ENCODE peak calls at places on chromosomes 4 and X, in ten cellular contexts. V is stimulated activated naive CD8-positive, alpha-beta T cell treated with anti-CD3 and anti-CD28 coated beads, Interleukin-15, amount 100 ng/mL, for 72 hours; F is activated CD8-positive, alpha-beta memory T cell treated with anti-CD3 and anti-CD28 coated beads for 48 hours; D is anterior cingulate cortex; X is sigmoid colon; A is HEK293T; W is NCI-H1048; B is stimulated activated CD4-positive, alpha-beta T cell treated with anti-CD3 and anti-CD28 coated beads, Interleukin-2, amount 100 ng/mL, for 24 hours; G is suprapubic skin; S is GM03348. J is an unnamed sample.

GRCh38 chrX:9127991-9128390 is 94.1 kb upstream of the FAM9B start:
- DNase-seq in B (no peak), D (peak), A (no peak), X (no peak), G (no peak), F (no peak), S (no peak), W (no peak), V (no peak), J (no peak)

GRCh38 chr4:7422898-7423180 is 11.9 kb downstream of the PSAPL1 start:
- DNase-seq in G (no peak), V (no peak), W (no peak), X (peak), F (no peak), D (no peak), S (no peak), A (no peak), B (no peak), J (peak)

GRCh38 chr4:4386736-4387392 is at the start of gene NSG1:
- DNase-seq in S (peak), B (peak), D (peak), X (no peak), V (peak), A (peak), F (no peak), W (peak), G (no peak), J (no peak)

GRCh38 chr4:160495356-160495755 is 1392.5 kb downstream of the RAPGEF2 start:
- DNase-seq in A (no peak), G (no peak), X (no peak), D (no peak), V (no peak), W (no peak), B (no peak), S (no peak), F (no peak), J (no peak)

GRCh38 chr4:80538276-80538926 is 202.9 kb downstream of the CFAP299 start:
- DNase-seq in F (no peak), B (no peak), S (peak), W (no peak), X (no peak), V (no peak), D (no peak), G (no peak), A (no peak), J (no peak)

GRCh38 chrX:13652256-13653021 is 502 bp upstream of the TCEANC start:
- DNase-seq in B (no peak), F (no peak), G (no peak), V (no peak), X (no peak), W (no peak), D (no peak), S (peak), A (no peak), J (no peak)

GRCh38 chr4:150216725-150217124 is 138.5 kb downstream of the DCLK2 start:
- DNase-seq in A (no peak), D (peak), G (no peak), F (no peak), B (no peak), X (no peak), S (no peak), V (no peak), W (no peak), J (no peak)

GRCh38 chr4:98516042-98516440 is 142.4 kb downstream of the TSPAN5 start:
- DNase-seq in W (no peak), D (no peak), X (no peak), F (no peak), B (no peak), V (no peak), A (no peak), S (peak), G (no peak), J (no peak)

GRCh38 chrX:2320580-2321327 is 180.0 kb downstream of the DHRSX start:
- DNase-seq in V (no peak), X (no peak), D (no peak), B (no peak), F (no peak), A (no peak), G (no peak), S (no peak), W (no peak), J (peak)

GRCh38 chr4:152259866-152260265 is 276.0 kb downstream of the FBXW7 start:
- DNase-seq in W (no peak), D (no peak), X (no peak), B (no peak), S (peak), A (no peak), V (no peak), G (no peak), F (no peak), J (no peak)

GRCh38 chrX:137430301-137430700 is 135.6 kb upstream of the ZIC3 start:
- DNase-seq in A (no peak), F (no peak), D (no peak), X (no peak), V (no peak), W (no peak), B (no peak), S (no peak), G (no peak), J (no peak)

GRCh38 chrX:141214216-141214615 is 28.1 kb downstream of the SPANXC start:
- DNase-seq in A (no peak), W (no peak), D (no peak), X (no peak), V (no peak), B (no peak), S (no peak), G (no peak), F (no peak), J (no peak)

GRCh38 chr4:4818440-4819212 is 40.8 kb upstream of the MSX1 start:
- DNase-seq in W (no peak), V (no peak), B (no peak), F (no peak), A (no peak), G (no peak), S (no peak), X (no peak), D (no peak), J (no peak)

GRCh38 chr4:41611881-41612871 is 74.2 kb downstream of the LIMCH1 start:
- DNase-seq in A (peak), V (no peak), S (peak), W (peak), D (peak), G (no peak), B (no peak), F (no peak), X (peak), J (peak)

GRCh38 chrX:56733459-56734046 is 4.5 kb downstream of the NBDY start:
- DNase-seq in F (no peak), V (peak), B (peak), X (peak), W (no peak), D (no peak), G (no peak), A (peak), S (peak), J (no peak)

GRCh38 chr4:31788676-31789075 is 1068.5 kb downstream of the PCDH7 start:
- DNase-seq in B (no peak), W (no peak), V (no peak), A (no peak), G (no peak), X (no peak), D (no peak), S (no peak), F (no peak), J (no peak)

GRCh38 chr4:40525811-40526598 is 103.7 kb downstream of the RBM47 start:
- DNase-seq in A (no peak), V (no peak), B (no peak), F (no peak), D (no peak), W (no peak), S (peak), G (no peak), X (no peak), J (no peak)

GRCh38 chr4:4491396-4491893 is 50.4 kb downstream of the STX18 start:
- DNase-seq in V (no peak), B (no peak), S (no peak), G (no peak), D (no peak), F (no peak), A (no peak), W (no peak), X (no peak), J (no peak)

GRCh38 chrX:136694491-136695087 is 46.6 kb downstream of the CD40LG start:
- DNase-seq in V (no peak), W (peak), D (no peak), F (no peak), G (no peak), X (no peak), S (peak), A (peak), B (no peak), J (no peak)

GRCh38 chrX:70009970-70010369 is 39.8 kb downstream of the AWAT2 start:
- DNase-seq in V (no peak), A (no peak), X (no peak), D (no peak), G (no peak), B (no peak), S (no peak), F (no peak), W (no peak), J (no peak)

GRCh38 chr4:55032788-55033187 is 92.6 kb downstream of the KDR start:
- DNase-seq in D (no peak), X (no peak), A (no peak), G (no peak), B (no peak), F (no peak), S (no peak), V (no peak), W (no peak), J (no peak)

GRCh38 chrX:119942831-119943184 is 743 bp downstream of the NKAP start:
- DNase-seq in A (peak), X (no peak), S (peak), D (no peak), V (no peak), G (no peak), F (no peak), W (no peak), B (no peak), J (no peak)

GRCh38 chr4:101790521-101791188 is at the start of gene BANK1:
- DNase-seq in X (no peak), B (peak), W (no peak), A (no peak), S (peak), D (no peak), G (no peak), F (peak), V (peak), J (peak)

GRCh38 chr4:76850010-76850441 is 47.9 kb downstream of the SOWAHB start:
- DNase-seq in B (no peak), X (no peak), D (no peak), G (no peak), W (no peak), A (no peak), F (no peak), V (no peak), S (peak), J (no peak)

GRCh38 chr4:40842318-40842717 is 92.6 kb downstream of the NSUN7 start:
- DNase-seq in W (no peak), V (no peak), A (no peak), G (no peak), S (no peak), D (no peak), B (no peak), F (no peak), X (peak), J (no peak)

GRCh38 chr4:52234539-52235174 is 183.6 kb downstream of the SPATA18 start:
- DNase-seq in W (peak), A (peak), X (no peak), B (no peak), V (no peak), G (no peak), F (no peak), S (peak), D (no peak), J (no peak)

GRCh38 chrX:26783512-26784225 is 567.7 kb downstream of the MAGEB5 start:
- DNase-seq in D (no peak), F (no peak), B (no peak), W (peak), G (no peak), V (no peak), S (peak), X (no peak), A (peak), J (no peak)

GRCh38 chrX:119410027-119410819 is 11.1 kb downstream of the SLC25A43 start:
- DNase-seq in B (no peak), D (peak), V (no peak), X (peak), G (peak), W (no peak), A (no peak), F (no peak), S (peak), J (peak)

GRCh38 chrX:145936769-145937168 is 119.1 kb downstream of the SLITRK2 start:
- DNase-seq in G (no peak), X (no peak), F (no peak), V (no peak), A (no peak), W (no peak), D (no peak), B (no peak), S (no peak), J (no peak)

GRCh38 chrX:45196701-45197100 is 4.0 kb downstream of the DIPK2B start:
- DNase-seq in A (no peak), D (no peak), V (no peak), B (no peak), W (no peak), G (no peak), F (no peak), X (no peak), S (peak), J (no peak)

GRCh38 chr4:1194028-1194900 is 21.9 kb upstream of the SPON2 start:
- DNase-seq in G (no peak), S (peak), A (no peak), F (no peak), D (peak), V (no peak), B (no peak), W (no peak), X (peak), J (peak)

GRCh38 chr4:168741281-168742173 is 244.7 kb downstream of the PALLD start:
- DNase-seq in V (no peak), A (no peak), G (no peak), W (no peak), D (no peak), X (no peak), B (no peak), S (no peak), F (no peak), J (peak)

GRCh38 chrX:7852166-7852565 is 9.2 kb downstream of the VCX start:
- DNase-seq in F (no peak), X (no peak), B (no peak), S (no peak), V (no peak), W (no peak), A (no peak), G (no peak), D (no peak), J (no peak)

GRCh38 chr4:13162886-13163285 is 321.3 kb downstream of the RAB28 start:
- DNase-seq in W (no peak), V (no peak), B (no peak), F (no peak), S (no peak), A (no peak), X (no peak), D (no peak), G (no peak), J (no peak)

GRCh38 chr4:151797853-151798252 is 37.0 kb upstream of the GATB start:
- DNase-seq in G (no peak), B (no peak), D (no peak), V (no peak), W (no peak), S (no peak), A (no peak), F (no peak), X (no peak), J (no peak)

GRCh38 chr4:7960790-7961655 is 21.4 kb upstream of the AFAP1 start:
- DNase-seq in D (peak), X (peak), W (peak), A (no peak), B (peak), F (peak), V (peak), S (peak), G (no peak), J (no peak)

GRCh38 chrX:49165901-49166881 is 3.6 kb downstream of the MAGIX start:
- DNase-seq in F (peak), W (peak), B (peak), V (peak), G (no peak), A (peak), D (peak), X (peak), S (no peak), J (peak)

GRCh38 chr4:7068883-7069282 is 1.0 kb upstream of the GRPEL1 start:
- DNase-seq in X (peak), G (peak), V (peak), D (no peak), W (no peak), S (peak), F (no peak), A (no peak), B (peak), J (no peak)

J was measured in left lung.